ENCODE peak calls at places on chromosomes 16 and 17, in four cellular contexts. W, E, C and S are unnamed samples.

GRCh38 chr16:11250091-11250785 is 5.8 kb downstream of the SOCS1 start:
- ATAC-seq in W (no peak), E (peak), C (no peak), S (no peak)

GRCh38 chr17:17127156-17127555 is 79.0 kb downstream of the PLD6 start:
- ATAC-seq in W (no peak), E (no peak), C (no peak), S (no peak)

GRCh38 chr16:81554993-81555392 is 110.4 kb downstream of the CMIP start:
- ATAC-seq in W (no peak), E (no peak), C (no peak), S (no peak)

GRCh38 chr16:82405696-82406095 is 221.1 kb upstream of the CDH13 start:
- ATAC-seq in W (no peak), E (no peak), C (no peak), S (no peak)

GRCh38 chr17:14047591-14047990 is 21.7 kb upstream of the COX10 start:
- ATAC-seq in W (no peak), E (no peak), C (no peak), S (no peak)

GRCh38 chr16:87235810-87236515 is 81.2 kb downstream of the C16orf95 start:
- ATAC-seq in W (peak), E (peak), C (peak), S (no peak)

GRCh38 chr17:17034028-17034427 is 8.2 kb upstream of the MPRIP start:
- ATAC-seq in W (no peak), E (no peak), C (no peak), S (no peak)

GRCh38 chr17:76102944-76103273 is 678 bp downstream of the EXOC7 start:
- ATAC-seq in W (peak), E (peak), C (peak), S (no peak)

GRCh38 chr16:85261205-85261604 is 148.9 kb upstream of the CIBAR2 start:
- ATAC-seq in W (no peak), E (no peak), C (no peak), S (no peak)

GRCh38 chr17:66494023-66494803 is 191.8 kb downstream of the PRKCA start:
- ATAC-seq in W (peak), E (peak), C (peak), S (no peak)

GRCh38 chr17:55722742-55723487 is at the start of gene TMEM100:
- ATAC-seq in W (peak), E (no peak), C (no peak), S (peak)

GRCh38 chr17:56762988-56763387 is 70.7 kb downstream of the C17orf67 start:
- ATAC-seq in W (no peak), E (no peak), C (no peak), S (no peak)

GRCh38 chr16:69863882-69864281 is 87.3 kb upstream of the CLEC18A start:
- ATAC-seq in W (no peak), E (no peak), C (no peak), S (no peak)

GRCh38 chr17:73988110-73988509 is 215.4 kb upstream of the RPL38 start:
- ATAC-seq in W (no peak), E (no peak), C (no peak), S (no peak)

GRCh38 chr16:68231384-68232136 is 4.4 kb downstream of the ESRP2 start:
- ATAC-seq in W (no peak), E (no peak), C (no peak), S (no peak)

GRCh38 chr17:41565338-41565737 is 6.5 kb downstream of the KRT9 start:
- ATAC-seq in W (no peak), E (no peak), C (no peak), S (no peak)

GRCh38 chr16:1809281-1809801 is 15.8 kb upstream of the IGFALS start:
- ATAC-seq in W (peak), E (no peak), C (no peak), S (no peak)

GRCh38 chr17:77696720-77697460 is 261.6 kb upstream of the TNRC6C start:
- ATAC-seq in W (no peak), E (no peak), C (no peak), S (peak)

GRCh38 chr17:75641343-75641742 is 8.1 kb downstream of the SMIM5 start:
- ATAC-seq in W (no peak), E (no peak), C (no peak), S (no peak)

GRCh38 chr16:79571753-79572544 is 28.6 kb downstream of the MAF start:
- ATAC-seq in W (no peak), E (no peak), C (no peak), S (no peak)

GRCh38 chr16:10870137-10870776 is 6.7 kb upstream of the CIITA start:
- ATAC-seq in W (no peak), E (peak), C (no peak), S (no peak)

GRCh38 chr16:72576189-72576588 is 404.2 kb upstream of the PMFBP1 start:
- ATAC-seq in W (no peak), E (peak), C (no peak), S (no peak)

GRCh38 chr16:12081048-12081404 is 104.5 kb downstream of the SNX29 start:
- ATAC-seq in W (no peak), E (no peak), C (no peak), S (no peak)

GRCh38 chr17:41413353-41413752 is 11.0 kb downstream of the KRT37 start:
- ATAC-seq in W (no peak), E (no peak), C (no peak), S (no peak)

GRCh38 chr17:83181991-83182619 is 102.7 kb downstream of the METRNL start:
- ATAC-seq in W (no peak), E (no peak), C (no peak), S (no peak)

GRCh38 chr16:56708821-56709685 is 20.9 kb upstream of the NUP93 start:
- ATAC-seq in W (no peak), E (no peak), C (peak), S (no peak)

DNA sequence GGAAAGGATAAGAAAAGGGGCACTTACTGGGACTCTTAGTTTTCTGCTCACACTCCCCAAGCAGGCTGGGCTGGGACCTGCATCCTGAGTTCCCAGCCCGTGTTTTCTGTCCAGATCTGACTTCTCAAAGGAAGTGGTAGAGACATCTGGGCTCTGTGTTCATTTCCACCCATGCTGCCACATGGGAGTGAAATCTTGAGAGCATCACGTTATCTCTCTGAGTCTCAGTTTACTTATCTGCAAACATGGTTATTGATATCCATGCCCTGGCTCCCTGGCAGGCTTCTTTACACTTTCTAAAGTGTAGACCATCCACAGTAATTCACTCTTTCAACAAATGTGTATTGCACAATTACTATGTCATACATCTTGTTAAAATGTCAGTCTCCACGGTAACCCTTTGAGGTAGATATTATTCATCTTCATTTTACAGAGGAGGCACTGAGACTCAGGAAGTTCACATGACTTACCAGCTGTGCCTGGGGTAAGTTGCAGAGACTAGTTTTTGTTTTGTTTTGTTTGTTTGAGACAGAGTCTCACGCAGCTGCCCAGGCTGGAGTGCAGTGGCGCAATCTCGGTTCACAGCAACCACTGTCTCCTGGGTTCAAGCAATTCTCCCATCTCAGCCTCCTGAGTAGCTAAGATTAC is 3.4 kb downstream of the ZNF688 start:
- ATAC-seq in W (no peak), E (peak), C (peak), S (no peak)
- TF ChIP-seq EP300 in W (no peak), E (no peak), C (peak), S (no peak)

DNA sequence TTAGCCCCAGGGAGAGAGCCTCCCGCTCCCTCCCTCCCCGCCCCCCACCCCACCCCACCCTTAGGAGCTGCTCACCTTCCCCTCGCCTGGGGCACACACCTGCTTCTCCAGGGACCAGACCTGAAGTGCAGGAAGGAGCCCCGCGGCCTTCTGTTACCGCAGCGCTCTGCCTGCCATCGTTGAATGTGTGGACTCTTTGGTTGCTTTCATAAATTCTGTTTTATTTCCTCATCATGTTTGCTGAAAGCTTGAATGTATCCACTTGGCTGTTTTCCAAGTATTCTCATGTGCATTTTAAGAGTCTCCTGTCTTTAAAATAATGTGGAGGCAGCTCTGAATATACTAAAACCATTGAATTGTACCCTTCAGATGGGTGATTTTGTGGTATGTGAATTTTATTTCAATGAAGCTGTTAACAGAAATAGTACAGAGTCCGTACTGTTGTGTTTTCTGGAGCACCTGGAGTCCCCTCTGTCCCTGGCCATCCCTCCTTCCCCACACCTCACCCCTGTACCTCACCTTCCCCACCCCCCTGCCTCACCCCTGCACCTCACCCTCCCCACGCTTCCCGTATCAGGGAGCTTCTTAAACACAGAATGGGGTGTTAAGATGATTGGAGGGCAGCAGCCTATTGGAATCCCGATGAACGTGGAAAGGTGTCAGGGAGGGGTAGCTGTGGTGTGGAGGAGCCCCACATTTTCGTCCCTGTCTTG is 25.5 kb downstream of the RAB11FIP3 start:
- ATAC-seq in W (no peak), E (no peak), C (peak), S (no peak)
- TF ChIP-seq EP300 in W (no peak), E (no peak), C (no peak), S (no peak)

DNA sequence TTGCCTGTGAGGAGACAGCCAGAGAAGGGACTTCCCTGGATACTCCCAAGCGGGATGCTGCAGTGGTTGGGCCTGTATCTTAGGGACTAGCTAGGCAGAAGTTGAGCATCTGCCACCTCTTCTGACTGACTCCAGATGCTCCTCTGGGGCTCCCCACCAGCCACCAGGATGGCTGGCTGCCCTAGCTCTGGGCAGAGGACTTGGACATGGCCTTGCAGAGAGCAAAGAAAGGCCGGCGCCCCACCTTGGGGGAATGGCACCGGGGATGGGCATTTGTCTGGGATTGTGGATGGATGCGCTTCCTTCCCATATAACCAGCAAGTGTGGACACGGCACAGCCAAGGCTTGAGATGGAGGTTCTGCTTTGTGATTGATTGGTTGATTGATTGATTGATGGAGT is 69.0 kb downstream of the OR1D5 start:
- ATAC-seq in W (no peak), E (no peak), C (no peak), S (no peak)
- TF ChIP-seq EP300 in W (no peak), E (no peak), C (no peak), S (no peak)

GRCh38 chr17:64148699-64149098 is 18.8 kb upstream of the ERN1 start:
- ATAC-seq in W (no peak), E (no peak), C (peak), S (no peak)

GRCh38 chr17:64146418-64147109 is 16.6 kb upstream of the ERN1 start:
- ATAC-seq in W (peak), E (peak), C (peak), S (peak)

GRCh38 chr17:64149196-64149595 is 19.3 kb upstream of the ERN1 start:
- ATAC-seq in W (no peak), E (no peak), C (no peak), S (no peak)

GRCh38 chr17:64147110-64148016 is 17.4 kb upstream of the ERN1 start:
- ATAC-seq in W (peak), E (peak), C (peak), S (no peak)

GRCh38 chr17:64148017-64148631 is 18.2 kb upstream of the ERN1 start:
- ATAC-seq in W (no peak), E (no peak), C (no peak), S (no peak)
- TF ChIP-seq EP300 in W (no peak), E (no peak), C (no peak), S (no peak)

GRCh38 chr16:23469814-23470213 is 16.8 kb upstream of the COG7 start:
- ATAC-seq in W (no peak), E (no peak), C (peak), S (no peak)
- TF ChIP-seq EP300 in W (no peak), E (no peak), C (no peak), S (no peak)

GRCh38 chr17:2051388-2052237 is 3.3 kb upstream of the HIC1 start:
- ATAC-seq in W (no peak), E (no peak), C (no peak), S (no peak)

GRCh38 chr17:2055494-2056220 is 754 bp downstream of the HIC1 start:
- ATAC-seq in W (no peak), E (peak), C (no peak), S (no peak)

GRCh38 chr17:2054740-2055493 is at the start of gene HIC1:
- ATAC-seq in W (peak), E (peak), C (peak), S (peak)

GRCh38 chr17:2054262-2054739 is 602 bp upstream of the HIC1 start:
- ATAC-seq in W (peak), E (peak), C (peak), S (no peak)

GRCh38 chr17:2053380-2054261 is 1.3 kb upstream of the HIC1 start:
- ATAC-seq in W (peak), E (peak), C (peak), S (peak)
- TF ChIP-seq EP300 in W (no peak), E (no peak), C (no peak), S (no peak)